ENCODE peak calls at places on chromosomes 7 and 10, in five cellular contexts. U is WTC11, F is fibroblast of lung, T is progenitor cell of endocrine pancreas, Q is mesothelial cell of epicardium. P is an unnamed sample.

GRCh38 chr10:43444313-43444712 is 7.4 kb downstream of the ZNF487 start:
- DNase-seq in F (no peak), Q (no peak), T (no peak), U (no peak), P (no peak)

GRCh38 chr10:61529208-61529607 is 76.0 kb upstream of the TMEM26 start:
- DNase-seq in F (peak), U (no peak), T (no peak), Q (no peak), P (no peak)

GRCh38 chr10:132387723-132388210 is 9.2 kb upstream of the PWWP2B start:
- DNase-seq in F (peak), U (peak), T (peak), Q (peak), P (peak)

GRCh38 chr7:18495412-18496335 is at the start of gene HDAC9:
- DNase-seq in Q (no peak), T (no peak), F (peak), U (peak), P (peak)

GRCh38 chr7:105656922-105657521 is 75.7 kb upstream of the EFCAB10 start:
- DNase-seq in T (no peak), U (peak), F (no peak), Q (no peak), P (peak)

GRCh38 chr7:22219036-22219435 is 137.9 kb downstream of the RAPGEF5 start:
- DNase-seq in F (no peak), T (no peak), Q (no peak), U (no peak), P (no peak)

GRCh38 chr7:157893535-157894044 is 556.8 kb downstream of the DNAJB6 start:
- DNase-seq in Q (no peak), U (no peak), T (no peak), F (no peak), P (no peak)

GRCh38 chr10:66625709-66626590 is 299.9 kb upstream of the LRRTM3 start:
- DNase-seq in T (no peak), F (no peak), U (no peak), Q (no peak), P (no peak)

GRCh38 chr10:74825371-74826141 is 844 bp upstream of the KAT6B start:
- DNase-seq in U (peak), Q (peak), T (peak), F (no peak), P (peak)

GRCh38 chr7:29414216-29414615 is 149.4 kb upstream of the PRR15 start:
- DNase-seq in T (no peak), F (no peak), Q (no peak), U (no peak), P (no peak)

GRCh38 chr10:132421377-132422168 is 24.6 kb downstream of the PWWP2B start:
- DNase-seq in U (no peak), F (peak), Q (no peak), T (no peak), P (peak)

GRCh38 chr7:102849079-102849478 is 63.7 kb upstream of the LRRC17 start:
- DNase-seq in T (no peak), Q (no peak), F (no peak), U (no peak), P (no peak)

GRCh38 chr7:24920702-24921679 is 59.0 kb downstream of the OSBPL3 start:
- DNase-seq in T (no peak), F (no peak), U (no peak), Q (no peak), P (no peak)

GRCh38 chr7:66642186-66642585 is 13.5 kb downstream of the KCTD7 start:
- DNase-seq in F (no peak), U (no peak), Q (no peak), T (no peak), P (no peak)

GRCh38 chr7:66642932-66643331 is 14.3 kb downstream of the KCTD7 start:
- DNase-seq in F (no peak), Q (no peak), U (no peak), T (no peak), P (no peak)

GRCh38 chr7:66640802-66641525 is 12.3 kb downstream of the KCTD7 start:
- DNase-seq in F (no peak), T (no peak), U (no peak), Q (no peak), P (no peak)

GRCh38 chr7:66639773-66640172 is 11.1 kb downstream of the KCTD7 start:
- DNase-seq in F (no peak), T (no peak), Q (no peak), U (no peak), P (no peak)

DNA sequence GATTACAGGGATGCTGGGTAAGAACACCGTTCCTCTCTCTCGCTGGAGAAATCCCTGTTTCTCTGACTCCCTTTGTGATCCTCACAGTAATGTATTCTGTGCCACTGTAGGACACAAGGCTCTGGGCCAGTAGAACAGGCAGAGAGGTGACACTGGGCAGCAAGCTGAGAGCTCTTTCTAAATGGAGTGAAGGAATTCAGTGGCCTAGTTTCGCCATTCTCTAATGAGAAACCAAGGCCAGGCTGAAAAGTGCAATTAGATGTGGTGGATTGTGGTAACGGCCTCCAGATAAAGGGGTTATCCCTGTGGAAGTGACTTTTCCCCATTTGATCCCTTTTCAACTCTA is 12.8 kb downstream of the KCTD7 start:
- DNase-seq in T (no peak), Q (no peak), F (no peak), U (no peak), P (no peak)
- TF ChIP-seq CTCF in T (no peak), Q (no peak), F (no peak), U (no peak), P (no peak)

DNA sequence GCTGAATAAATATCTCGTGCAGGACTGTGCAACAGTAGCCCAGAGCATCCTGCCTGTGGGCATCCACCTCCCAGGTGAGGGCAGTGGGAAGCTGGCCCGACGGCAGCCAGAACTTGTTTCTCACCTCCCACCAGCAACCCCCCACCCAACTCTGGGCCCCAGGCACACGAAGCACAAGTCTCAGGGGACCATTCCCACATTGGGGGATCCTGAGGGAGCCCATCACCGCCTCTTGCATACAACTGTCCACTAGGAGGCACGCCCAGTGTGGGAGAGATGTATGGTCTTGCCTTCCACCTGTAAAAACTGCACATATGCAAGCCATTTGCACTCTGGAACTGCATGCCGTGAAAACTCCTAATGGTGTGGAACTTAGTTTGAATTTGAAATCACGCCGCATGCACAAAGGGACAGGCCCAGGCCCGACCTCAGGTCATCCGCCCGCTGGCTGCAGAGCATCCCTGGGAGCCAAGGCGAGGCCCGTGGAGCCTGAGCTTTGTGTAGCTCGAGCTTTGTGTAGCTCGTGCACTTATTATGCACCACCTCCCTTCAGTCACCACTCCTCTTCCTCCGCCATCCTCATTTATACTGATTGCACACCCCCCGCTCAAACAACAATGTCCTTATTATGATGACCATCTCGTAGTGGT is 147.9 kb downstream of the ADCY1 start:
- DNase-seq in T (no peak), Q (no peak), F (no peak), U (no peak), P (no peak)
- TF ChIP-seq CTCF in T (no peak), Q (no peak), F (no peak), U (no peak), P (peak)

GRCh38 chr10:78932861-78933260 is 135.9 kb upstream of the ZMIZ1 start:
- DNase-seq in F (no peak), Q (no peak), T (no peak), U (no peak), P (no peak)
- TF ChIP-seq CTCF in F (no peak), Q (no peak), T (no peak), U (no peak), P (no peak)

GRCh38 chr7:85191383-85191782 is 4.5 kb upstream of the SEMA3D start:
- DNase-seq in T (no peak), F (peak), Q (no peak), U (no peak), P (no peak)
- TF ChIP-seq CTCF in T (peak), F (peak), Q (peak), U (no peak), P (peak)

GRCh38 chr7:114986181-114986800 is 64.4 kb downstream of the MDFIC start:
- DNase-seq in F (no peak), T (no peak), Q (no peak), U (no peak), P (no peak)
- TF ChIP-seq CTCF in F (no peak), T (no peak), Q (no peak), U (no peak), P (no peak)

GRCh38 chr10:104254493-104255243 is at the start of gene GSTO1:
- DNase-seq in U (peak), F (peak), Q (peak), T (peak), P (peak)
- TF ChIP-seq CTCF in U (no peak), F (no peak), Q (no peak), T (no peak), P (no peak)

GRCh38 chr10:87622290-87623004 is 37.2 kb upstream of the PAPSS2 start:
- DNase-seq in F (no peak), Q (no peak), U (peak), T (no peak), P (no peak)
- TF ChIP-seq CTCF in F (no peak), Q (no peak), U (no peak), T (peak), P (no peak)